ENCODE peak calls at places on chromosomes 11 and 22, in ten cellular contexts. A is body of pancreas, V is suprapubic skin, N is MM.1S, C is heart left ventricle, Z is RWPE1, E is A549, O is fibroblast of lung, M is mammary epithelial cell, P is prostate gland. H is an unnamed sample.

GRCh38 chr11:86460461-86461404 is 86.0 kb downstream of the CCDC81 start:
- DNase-seq in N (no peak), V (no peak), E (no peak), Z (no peak), P (no peak), A (no peak), M (no peak), C (no peak), O (peak), H (no peak)

GRCh38 chr11:133955091-133955846 is 1.5 kb downstream of the IGSF9B start:
- DNase-seq in P (no peak), E (no peak), V (no peak), N (no peak), Z (no peak), O (no peak), C (peak), M (no peak), A (no peak), H (no peak)

GRCh38 chr22:29072979-29073617 is at the start of gene KREMEN1:
- DNase-seq in O (no peak), M (no peak), A (no peak), P (no peak), E (no peak), Z (no peak), C (no peak), V (no peak), N (no peak), H (no peak)

GRCh38 chr22:28902490-28902889 is 19.1 kb downstream of the ZNRF3 start:
- DNase-seq in O (no peak), M (no peak), E (no peak), Z (no peak), P (no peak), N (no peak), A (no peak), C (no peak), V (no peak), H (no peak)

GRCh38 chr11:86696004-86696403 is 23.6 kb upstream of the ME3 start:
- DNase-seq in M (peak), V (no peak), E (no peak), A (no peak), C (no peak), N (no peak), Z (peak), P (no peak), O (peak), H (peak)

GRCh38 chr11:118002541-118003019 is 16.4 kb downstream of the IL10RA start:
- DNase-seq in O (no peak), A (no peak), M (no peak), V (peak), E (no peak), N (no peak), P (no peak), Z (no peak), C (peak), H (no peak)

GRCh38 chr11:73945396-73945795 is 5.4 kb upstream of the DNAJB13 start:
- DNase-seq in E (no peak), N (no peak), A (no peak), Z (no peak), V (no peak), O (no peak), C (no peak), M (no peak), P (no peak), H (no peak)

GRCh38 chr11:124865902-124866851 is 945 bp downstream of the ROBO3 start:
- DNase-seq in O (peak), V (peak), E (peak), M (no peak), C (no peak), N (peak), Z (peak), P (no peak), A (peak), H (no peak)

GRCh38 chr11:30583505-30584280 is 2.5 kb downstream of the MPPED2 start:
- DNase-seq in Z (no peak), N (no peak), O (no peak), M (no peak), P (peak), C (peak), A (peak), E (no peak), V (no peak), H (no peak)

GRCh38 chr11:33191456-33191855 is 30.2 kb upstream of the CSTF3 start:
- DNase-seq in E (no peak), Z (no peak), N (no peak), V (no peak), P (no peak), A (no peak), C (no peak), O (no peak), M (no peak), H (no peak)

GRCh38 chr11:11894486-11894885 is 52.7 kb downstream of the USP47 start:
- DNase-seq in C (no peak), E (no peak), Z (no peak), P (no peak), V (no peak), A (no peak), M (no peak), O (peak), N (no peak), H (no peak)

GRCh38 chr11:111801135-111801534 is 34.9 kb upstream of the PPP2R1B start:
- DNase-seq in C (no peak), P (no peak), E (no peak), Z (no peak), N (no peak), V (no peak), O (no peak), M (peak), A (no peak), H (peak)

GRCh38 chr22:27990879-27991278 is 71.8 kb upstream of the PITPNB start:
- DNase-seq in O (no peak), A (no peak), P (no peak), Z (no peak), V (peak), E (peak), C (peak), N (no peak), M (no peak), H (no peak)

GRCh38 chr11:95389427-95389826 is 158.4 kb upstream of the SESN3 start:
- DNase-seq in C (no peak), O (no peak), A (no peak), E (no peak), V (no peak), P (no peak), Z (no peak), N (no peak), M (no peak), H (no peak)

GRCh38 chr22:50119768-50120251 is 30.0 kb downstream of the MOV10L1 start:
- DNase-seq in N (no peak), A (no peak), M (no peak), Z (no peak), P (no peak), C (no peak), E (no peak), V (peak), O (peak), H (no peak)

GRCh38 chr11:76235233-76236091 is 29.2 kb upstream of the WNT11 start:
- DNase-seq in A (peak), Z (peak), C (peak), P (peak), V (peak), E (peak), O (peak), N (peak), M (peak), H (peak)
- H3K27ac ChIP-seq in A (peak), Z (peak), C (peak), P (peak), V (peak), E (peak), O (peak), N (peak), M (peak), H (peak)

DNA sequence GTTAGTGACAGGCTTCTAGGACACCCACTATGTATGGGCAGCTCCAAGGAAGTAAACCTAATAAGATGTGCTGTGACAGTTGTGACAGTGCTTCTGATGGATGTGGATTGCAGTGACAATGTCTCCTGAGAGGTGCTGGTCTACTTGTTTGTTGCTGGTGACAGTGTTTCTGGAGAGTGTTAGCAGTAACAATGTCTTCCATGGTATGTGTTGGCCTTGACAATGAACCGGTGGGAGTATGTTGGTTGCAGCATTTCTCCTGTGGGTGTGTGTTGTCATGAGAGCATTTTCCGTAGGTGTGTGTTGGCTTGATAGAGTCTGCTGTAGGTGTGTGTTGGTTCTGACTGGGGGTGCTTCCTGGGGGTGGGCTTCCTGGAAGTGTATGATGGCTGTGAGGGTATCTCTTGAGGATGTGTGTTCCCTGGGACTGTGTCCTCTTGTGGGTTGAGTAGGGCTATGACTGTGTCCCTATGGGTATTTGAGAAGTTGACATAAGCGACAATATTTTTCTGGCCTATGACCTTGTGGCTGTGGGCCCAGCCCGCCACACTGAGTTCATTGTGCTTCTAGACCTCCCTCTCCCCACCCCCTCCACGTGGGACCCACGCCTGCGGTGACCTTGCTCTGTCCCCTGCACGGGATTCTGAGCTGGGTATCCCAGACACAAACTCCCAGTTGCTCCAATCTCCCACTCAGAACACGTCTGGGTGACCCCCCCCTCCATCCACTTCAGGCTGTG is 1.2 kb downstream of the DCHS1 start:
- DNase-seq in V (no peak), C (peak), P (no peak), E (no peak), N (no peak), Z (no peak), M (no peak), A (peak), O (no peak), H (no peak)
- H3K27ac ChIP-seq in V (peak), C (peak), P (peak), E (no peak), N (no peak), Z (no peak), M (no peak), A (peak), O (no peak), H (no peak)

DNA sequence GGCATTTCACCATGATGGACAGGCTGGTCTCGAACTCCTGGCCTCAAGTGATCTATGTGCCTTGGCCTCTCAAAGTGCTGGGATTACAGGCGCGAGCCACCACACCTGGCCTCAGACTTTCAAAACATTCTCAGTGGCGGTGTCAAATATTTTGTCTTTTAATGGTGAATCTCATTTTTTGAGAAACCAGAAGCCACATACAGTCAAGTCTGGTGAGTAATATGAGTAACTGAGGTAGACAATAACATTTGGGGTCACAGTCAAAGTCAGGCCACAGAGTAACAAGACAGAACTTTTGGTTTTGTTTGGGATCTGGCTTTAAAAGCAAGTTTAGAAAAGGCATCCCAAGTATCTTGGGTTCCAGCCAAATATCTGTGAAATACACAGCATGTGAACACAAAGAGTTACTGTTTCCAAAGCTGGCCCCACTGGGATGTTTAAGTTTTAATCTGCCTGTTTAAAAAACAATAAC is 5.6 kb upstream of the TMA7B start:
- DNase-seq in C (no peak), P (no peak), Z (no peak), E (no peak), V (no peak), N (no peak), A (no peak), O (peak), M (peak), H (no peak)
- H3K27ac ChIP-seq in C (no peak), P (no peak), Z (no peak), E (no peak), V (no peak), N (no peak), A (peak), O (no peak), M (no peak), H (no peak)

GRCh38 chr22:30247561-30247960 is 1.0 kb upstream of the LIF start:
- DNase-seq in P (no peak), V (no peak), O (no peak), N (no peak), E (no peak), C (no peak), A (no peak), M (no peak), Z (no peak), H (no peak)

GRCh38 chr22:30246962-30247376 is 410 bp upstream of the LIF start:
- DNase-seq in M (no peak), E (no peak), P (no peak), N (no peak), V (no peak), C (no peak), Z (no peak), O (no peak), A (no peak), H (no peak)

GRCh38 chr22:30245181-30245984 is 1.2 kb downstream of the LIF start:
- DNase-seq in P (no peak), Z (no peak), V (no peak), C (no peak), M (peak), E (no peak), O (no peak), A (no peak), N (no peak), H (no peak)

GRCh38 chr22:30247974-30248373 is 1.4 kb upstream of the LIF start:
- DNase-seq in E (no peak), C (no peak), N (no peak), M (peak), V (no peak), Z (no peak), A (no peak), P (no peak), O (no peak), H (no peak)

DNA sequence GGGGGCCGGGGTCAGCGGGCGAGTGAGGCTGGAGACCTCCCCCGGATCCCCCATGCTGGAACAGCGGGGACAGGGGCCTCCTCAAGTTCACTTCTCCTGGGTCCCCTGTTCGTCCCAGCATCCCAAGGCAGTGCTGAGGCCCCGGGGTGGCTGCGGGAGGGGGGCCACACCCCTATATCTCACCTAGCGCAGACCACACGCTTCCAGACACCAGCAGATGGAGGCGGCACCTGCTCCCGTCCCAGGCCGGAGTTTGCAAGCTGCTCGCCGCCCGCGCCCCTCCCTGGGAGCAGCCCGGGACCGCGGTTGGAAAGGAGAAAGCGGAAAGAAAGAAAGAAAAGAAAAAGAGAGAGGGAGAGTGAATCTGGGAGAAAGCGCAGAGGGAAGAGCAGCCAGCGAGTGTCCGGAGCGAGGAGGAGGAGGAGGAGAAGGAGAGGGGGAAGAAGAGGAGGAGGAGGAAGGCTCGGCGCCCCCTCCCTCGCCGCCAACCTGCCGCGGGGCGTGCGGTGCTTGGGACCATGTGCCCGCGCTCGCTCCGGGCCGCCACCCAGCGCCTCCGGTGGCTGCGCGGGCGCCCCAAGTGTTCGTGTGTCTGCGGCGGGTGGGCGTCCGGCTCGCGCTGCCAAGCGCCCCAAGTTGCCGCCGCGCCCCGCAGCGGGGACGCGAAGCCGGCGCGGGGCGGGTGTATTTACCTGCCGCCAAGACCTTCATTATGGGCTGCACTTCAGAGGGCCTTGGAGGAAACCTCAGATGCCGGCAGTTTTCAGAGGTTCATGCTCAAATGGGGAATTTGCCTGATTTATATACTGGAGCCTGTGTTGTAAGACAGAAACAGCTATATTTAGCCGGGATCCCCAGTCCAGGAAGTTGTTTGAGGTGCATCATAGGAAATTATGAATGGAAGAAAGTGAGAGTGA is at the start of gene LIF:
- DNase-seq in C (no peak), A (no peak), N (peak), M (peak), V (no peak), P (no peak), E (no peak), Z (peak), O (peak), H (no peak)
- H3K27ac ChIP-seq in C (no peak), A (peak), N (no peak), M (peak), V (no peak), P (no peak), E (peak), Z (peak), O (peak), H (no peak)

GRCh38 chr11:114082415-114082748 is 22.9 kb downstream of the ZBTB16 start:
- DNase-seq in P (no peak), N (no peak), M (no peak), C (no peak), O (no peak), V (no peak), E (no peak), Z (no peak), A (peak), H (no peak)

GRCh38 chr11:114079406-114080072 is 20.0 kb downstream of the ZBTB16 start:
- DNase-seq in O (no peak), M (no peak), P (no peak), N (no peak), C (peak), V (no peak), Z (no peak), A (peak), E (no peak), H (no peak)

GRCh38 chr11:114081641-114082414 is 22.3 kb downstream of the ZBTB16 start:
- DNase-seq in V (no peak), P (no peak), A (no peak), M (no peak), O (peak), Z (peak), N (no peak), C (no peak), E (no peak), H (no peak)

GRCh38 chr11:114080219-114080618 is 20.7 kb downstream of the ZBTB16 start:
- DNase-seq in N (peak), A (peak), M (no peak), E (no peak), V (no peak), C (peak), Z (peak), P (no peak), O (no peak), H (no peak)

GRCh38 chr11:114080769-114081168 is 21.3 kb downstream of the ZBTB16 start:
- DNase-seq in V (no peak), O (no peak), C (no peak), P (no peak), N (no peak), M (no peak), A (no peak), Z (no peak), E (no peak), H (no peak)
- H3K27ac ChIP-seq in V (peak), O (no peak), C (peak), P (peak), N (peak), M (no peak), A (peak), Z (peak), E (no peak), H (no peak)

GRCh38 chr11:63843042-63843441 is 4.1 kb downstream of the MARK2 start:
- DNase-seq in Z (no peak), E (no peak), V (no peak), P (peak), C (no peak), N (no peak), A (peak), M (no peak), O (no peak), H (no peak)
- H3K27ac ChIP-seq in Z (peak), E (no peak), V (peak), P (peak), C (peak), N (no peak), A (peak), M (no peak), O (no peak), H (peak)

H was measured in epithelial cell of prostate.